ENCODE peak calls at places on chromosomes 6 and 20, in nine cellular contexts. K, X, W, N, V, E, T, C and J are unnamed samples.
A peak's percentile ranks its signal among the peaks of the same experiment; 100 is the strongest.

GRCh38 chr6:50816115-50816675 is 2.5 kb upstream of the TFAP2B start:
- DNase-seq in K (peak; percentile 65), X (peak; percentile 68), W (peak; percentile 84), N (peak; percentile 63), V (peak; percentile 55), E (peak; percentile 75), T (peak; percentile 61), C (peak; percentile 13), J (peak; percentile 82)

GRCh38 chr6:108874470-108875160 is 26.4 kb downstream of the ARMC2 start:
- DNase-seq in K (peak; percentile 70), X (no peak), W (no peak), N (no peak), V (peak; percentile 46), E (no peak), T (peak; percentile 85), C (no peak), J (no peak)

GRCh38 chr20:23782366-23782983 is 31.7 kb upstream of the CST1 start:
- DNase-seq in K (peak; percentile 3), X (no peak), W (peak; percentile 29), N (peak; percentile 12), V (peak; percentile 2), E (peak; percentile 23), T (peak; percentile 30), C (no peak), J (peak; percentile 65)

GRCh38 chr6:3784423-3784822 is 32.9 kb upstream of the PXDC1 start:
- DNase-seq in K (no peak), X (no peak), W (no peak), N (no peak), V (no peak), E (no peak), T (no peak), C (no peak), J (no peak)

GRCh38 chr6:154615483-154616025 is 105.1 kb upstream of the CNKSR3 start:
- DNase-seq in K (no peak), X (peak; percentile 72), W (no peak), N (peak; percentile 66), V (peak; percentile 60), E (peak; percentile 79), T (peak; percentile 84), C (peak; percentile 32), J (no peak)

GRCh38 chr6:36242161-36242560 is 27.7 kb upstream of the PNPLA1 start:
- DNase-seq in K (no peak), X (no peak), W (no peak), N (no peak), V (no peak), E (no peak), T (no peak), C (no peak), J (no peak)

GRCh38 chr6:54010340-54011276 is 100.6 kb upstream of the MLIP start:
- DNase-seq in K (no peak), X (no peak), W (peak; percentile 47), N (no peak), V (no peak), E (no peak), T (no peak), C (no peak), J (no peak)

GRCh38 chr20:52838510-52839241 is 133.5 kb upstream of the TSHZ2 start:
- DNase-seq in K (no peak), X (no peak), W (no peak), N (no peak), V (no peak), E (no peak), T (no peak), C (no peak), J (no peak)

GRCh38 chr6:36349240-36349639 is 12.6 kb upstream of the BNIP5 start:
- DNase-seq in K (no peak), X (no peak), W (no peak), N (no peak), V (no peak), E (no peak), T (no peak), C (no peak), J (no peak)

GRCh38 chr6:13624871-13625288 is 9.7 kb downstream of the NOL7 start:
- DNase-seq in K (peak; percentile 53), X (no peak), W (no peak), N (peak; percentile 53), V (peak; percentile 44), E (peak; percentile 12), T (peak; percentile 27), C (no peak), J (no peak)

GRCh38 chr6:157244175-157244574 is 79.1 kb downstream of the TMEM242 start:
- DNase-seq in K (no peak), X (no peak), W (no peak), N (no peak), V (peak; percentile 60), E (no peak), T (peak; percentile 81), C (no peak), J (no peak)

GRCh38 chr20:7195704-7196103 is 428.2 kb downstream of the BMP2 start:
- DNase-seq in K (no peak), X (no peak), W (no peak), N (no peak), V (no peak), E (no peak), T (peak; percentile 63), C (no peak), J (no peak)

GRCh38 chr6:11437824-11438459 is 99.6 kb upstream of the TMEM170B start:
- DNase-seq in K (no peak), X (no peak), W (no peak), N (no peak), V (no peak), E (no peak), T (no peak), C (no peak), J (no peak)

GRCh38 chr20:12153616-12154015 is 235.9 kb downstream of the BTBD3 start:
- DNase-seq in K (no peak), X (no peak), W (no peak), N (no peak), V (peak; percentile 56), E (no peak), T (peak; percentile 51), C (peak; percentile 6), J (no peak)

GRCh38 chr6:44675449-44675848 is 287.9 kb downstream of the CDC5L start:
- DNase-seq in K (no peak), X (no peak), W (no peak), N (no peak), V (no peak), E (no peak), T (no peak), C (no peak), J (no peak)

GRCh38 chr20:41483553-41483930 is 116.9 kb upstream of the EMILIN3 start:
- DNase-seq in K (no peak), X (no peak), W (no peak), N (no peak), V (peak; percentile 60), E (no peak), T (no peak), C (no peak), J (no peak)

GRCh38 chr6:128479991-128480390 is 40.4 kb downstream of the PTPRK start:
- DNase-seq in K (no peak), X (no peak), W (no peak), N (no peak), V (no peak), E (no peak), T (no peak), C (no peak), J (no peak)

GRCh38 chr6:67916389-67916788 is 718.7 kb upstream of the ADGRB3 start:
- DNase-seq in K (no peak), X (no peak), W (no peak), N (no peak), V (no peak), E (no peak), T (peak; percentile 28), C (no peak), J (no peak)

GRCh38 chr6:74717591-74717990 is 488.3 kb downstream of the COL12A1 start:
- DNase-seq in K (no peak), X (no peak), W (no peak), N (no peak), V (no peak), E (no peak), T (no peak), C (no peak), J (no peak)

GRCh38 chr6:46931416-46931815 is 9.7 kb upstream of the ADGRF5 start:
- DNase-seq in K (no peak), X (no peak), W (no peak), N (no peak), V (no peak), E (no peak), T (no peak), C (no peak), J (no peak)
- TF ChIP-seq CTCF in K (no peak), X (no peak), W (no peak), N (no peak), V (no peak), E (no peak), T (no peak), C (no peak), J (no peak)

GRCh38 chr6:98039876-98040605 is 757.0 kb upstream of the MMS22L start:
- DNase-seq in K (no peak), X (no peak), W (no peak), N (no peak), V (peak; percentile 0), E (no peak), T (no peak), C (no peak), J (no peak)
- TF ChIP-seq CTCF in K (no peak), X (no peak), W (no peak), N (peak; percentile 52), V (peak; percentile 7), E (no peak), T (no peak), C (no peak), J (peak; percentile 8)

GRCh38 chr6:118968416-118968815 is 33.5 kb upstream of the MCM9 start:
- DNase-seq in K (no peak), X (no peak), W (no peak), N (no peak), V (peak; percentile 1), E (no peak), T (peak; percentile 42), C (no peak), J (no peak)
- TF ChIP-seq CTCF in K (no peak), X (peak; percentile 32), W (peak; percentile 31), N (peak; percentile 62), V (peak; percentile 14), E (no peak), T (peak; percentile 40), C (peak; percentile 15), J (peak; percentile 20)

GRCh38 chr6:7300890-7301289 is 12.1 kb downstream of the SSR1 start:
- DNase-seq in K (no peak), X (no peak), W (no peak), N (no peak), V (no peak), E (no peak), T (no peak), C (no peak), J (no peak)

GRCh38 chr6:7295916-7296315 is 17.1 kb downstream of the SSR1 start:
- DNase-seq in K (no peak), X (no peak), W (no peak), N (no peak), V (no peak), E (no peak), T (no peak), C (no peak), J (no peak)

GRCh38 chr6:7298113-7298512 is 14.9 kb downstream of the SSR1 start:
- DNase-seq in K (no peak), X (no peak), W (no peak), N (no peak), V (no peak), E (no peak), T (no peak), C (no peak), J (no peak)

GRCh38 chr6:7292856-7293255 is 20.1 kb downstream of the SSR1 start:
- DNase-seq in K (no peak), X (no peak), W (no peak), N (no peak), V (no peak), E (no peak), T (no peak), C (no peak), J (no peak)

GRCh38 chr6:7296602-7297001 is 16.4 kb downstream of the SSR1 start:
- DNase-seq in K (no peak), X (no peak), W (no peak), N (no peak), V (no peak), E (no peak), T (no peak), C (no peak), J (no peak)
- TF ChIP-seq CTCF in K (no peak), X (no peak), W (no peak), N (no peak), V (no peak), E (no peak), T (no peak), C (no peak), J (no peak)